ENCODE peak calls at places on chromosome 7, in four cellular contexts. One of them, this sample, is unnamed.

GRCh38 chr7:39735903-39736302 is 112.5 kb downstream of the RALA start:
- DNase-seq in sigmoid colon: no peak
- DNase-seq in ovary: no peak
- DNase-seq in stomach: no peak
- DNase-seq in this sample: no peak

GRCh38 chr7:2927592-2927991 is 83.5 kb upstream of the GNA12 start:
- DNase-seq in ovary: peak; percentile 26
- DNase-seq in sigmoid colon: peak; percentile 54
- DNase-seq in stomach: no peak
- DNase-seq in this sample: no peak

GRCh38 chr7:67907792-67908191 is 911.2 kb downstream of the TYW1 start:
- DNase-seq in sigmoid colon: no peak
- DNase-seq in stomach: no peak
- DNase-seq in ovary: no peak
- DNase-seq in this sample: no peak

GRCh38 chr7:24715171-24715570 is 42.1 kb downstream of the GSDME start:
- DNase-seq in stomach: no peak
- DNase-seq in ovary: no peak
- DNase-seq in sigmoid colon: no peak
- DNase-seq in this sample: no peak

GRCh38 chr7:106167439-106168136 is 55.5 kb upstream of the SYPL1 start:
- DNase-seq in stomach: no peak
- DNase-seq in sigmoid colon: no peak
- DNase-seq in ovary: no peak
- DNase-seq in this sample: no peak

GRCh38 chr7:94223375-94224084 is 171.2 kb upstream of the COL1A2 start:
- DNase-seq in stomach: no peak
- DNase-seq in ovary: no peak
- DNase-seq in sigmoid colon: no peak
- DNase-seq in this sample: no peak

GRCh38 chr7:88775838-88776237 is 16.3 kb downstream of the ZNF804B start:
- DNase-seq in ovary: no peak
- DNase-seq in sigmoid colon: no peak
- DNase-seq in stomach: no peak
- DNase-seq in this sample: no peak

GRCh38 chr7:27210441-27211083 is 10.7 kb upstream of the HOXA13 start:
- DNase-seq in ovary: no peak
- DNase-seq in stomach: no peak
- DNase-seq in sigmoid colon: peak; percentile 82
- DNase-seq in this sample: no peak

GRCh38 chr7:44385384-44386138 is 60.2 kb upstream of the CAMK2B start:
- DNase-seq in sigmoid colon: no peak
- DNase-seq in ovary: no peak
- DNase-seq in stomach: peak; percentile 22
- DNase-seq in this sample: no peak

GRCh38 chr7:44096326-44096881 is 7.7 kb upstream of the AEBP1 start:
- DNase-seq in ovary: no peak
- DNase-seq in sigmoid colon: no peak
- DNase-seq in stomach: no peak
- DNase-seq in this sample: no peak

GRCh38 chr7:106814887-106815286 is 50.2 kb upstream of the PIK3CG start:
- DNase-seq in sigmoid colon: no peak
- DNase-seq in stomach: no peak
- DNase-seq in ovary: no peak
- DNase-seq in this sample: no peak

GRCh38 chr7:66946545-66946944 is 25.5 kb downstream of the TMEM248 start:
- DNase-seq in stomach: no peak
- DNase-seq in ovary: no peak
- DNase-seq in sigmoid colon: no peak
- DNase-seq in this sample: no peak

GRCh38 chr7:34158754-34159153 is 253.4 kb downstream of the BMPER start:
- DNase-seq in ovary: no peak
- DNase-seq in stomach: no peak
- DNase-seq in sigmoid colon: no peak
- DNase-seq in this sample: no peak

GRCh38 chr7:96126382-96126781 is 195.5 kb downstream of the SLC25A13 start:
- DNase-seq in stomach: no peak
- DNase-seq in sigmoid colon: no peak
- DNase-seq in ovary: no peak
- DNase-seq in this sample: no peak

GRCh38 chr7:96135241-96135640 is 186.7 kb downstream of the SLC25A13 start:
- DNase-seq in sigmoid colon: no peak
- DNase-seq in stomach: no peak
- DNase-seq in ovary: no peak
- DNase-seq in this sample: no peak

GRCh38 chr7:96127746-96128145 is 194.2 kb downstream of the SLC25A13 start:
- DNase-seq in ovary: no peak
- DNase-seq in stomach: no peak
- DNase-seq in sigmoid colon: no peak
- DNase-seq in this sample: no peak

GRCh38 chr7:96136600-96137239 is 185.2 kb downstream of the SLC25A13 start:
- DNase-seq in sigmoid colon: no peak
- DNase-seq in ovary: no peak
- DNase-seq in stomach: no peak
- DNase-seq in this sample: no peak

DNA sequence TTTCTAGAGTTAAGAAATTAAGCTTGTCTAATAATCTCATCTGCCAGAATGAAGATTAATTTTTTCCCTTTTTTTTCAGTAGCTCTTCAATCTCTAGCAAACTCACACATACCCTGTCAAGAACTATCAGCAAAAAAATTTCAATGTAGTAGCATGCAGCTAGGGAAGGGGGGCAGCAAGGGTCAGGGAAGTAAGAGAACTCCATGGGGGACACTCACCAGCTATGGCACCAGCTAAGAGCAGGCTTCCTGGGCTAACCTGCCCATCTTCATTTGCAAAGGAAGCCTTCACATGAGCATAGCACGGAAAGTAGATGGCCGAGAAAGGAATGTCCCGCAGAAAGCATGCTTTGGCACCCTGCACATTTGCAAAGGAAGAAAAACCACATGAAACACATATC is 190.4 kb downstream of the SLC25A13 start:
- DNase-seq in sigmoid colon: no peak
- DNase-seq in ovary: no peak
- DNase-seq in stomach: no peak
- DNase-seq in this sample: no peak
- H3K4me3 ChIP-seq in sigmoid colon: no peak overlapping the region
- H3K4me3 ChIP-seq in ovary: no peak overlapping the region
- H3K4me3 ChIP-seq in stomach: no peak overlapping the region
- H3K4me3 ChIP-seq in this sample: no peak overlapping the region

GRCh38 chr7:50555594-50556140 is 9.5 kb downstream of the DDC start:
- DNase-seq in sigmoid colon: no peak
- DNase-seq in ovary: no peak
- DNase-seq in stomach: no peak
- DNase-seq in this sample: no peak
- H3K4me1 ChIP-seq in sigmoid colon: no peaks in the 10 kb centered on the region
- H3K4me1 ChIP-seq in ovary: peaks cover 18% of the 10 kb centered on the region
- H3K4me1 ChIP-seq in stomach: no peaks in the 10 kb centered on the region
- H3K4me1 ChIP-seq in this sample: no peaks in the 10 kb centered on the region

GRCh38 chr7:117186218-117186617 is 136.6 kb downstream of the WNT2 start:
- DNase-seq in sigmoid colon: no peak
- DNase-seq in ovary: no peak
- DNase-seq in stomach: no peak
- DNase-seq in this sample: no peak
- TF ChIP-seq POLR2A in sigmoid colon: no peak
- TF ChIP-seq POLR2A in ovary: no peak
- TF ChIP-seq POLR2A in stomach: no peak
- TF ChIP-seq POLR2A in this sample: no peak

GRCh38 chr7:8669501-8669851 is 236.1 kb downstream of the NXPH1 start:
- DNase-seq in ovary: no peak
- DNase-seq in sigmoid colon: no peak
- DNase-seq in stomach: no peak
- DNase-seq in this sample: no peak
- H3K4me3 ChIP-seq in ovary: no peak overlapping the region
- H3K4me3 ChIP-seq in sigmoid colon: no peak overlapping the region
- H3K4me3 ChIP-seq in stomach: no peak overlapping the region
- H3K4me3 ChIP-seq in this sample: no peak overlapping the region

GRCh38 chr7:6392712-6393666 is 54.8 kb downstream of the DAGLB start:
- DNase-seq in ovary: peak; percentile 57
- DNase-seq in stomach: peak; percentile 89
- DNase-seq in sigmoid colon: peak; percentile 85
- DNase-seq in this sample: no peak

GRCh38 chr7:6393667-6394056 is 54.1 kb downstream of the DAGLB start:
- DNase-seq in sigmoid colon: no peak
- DNase-seq in ovary: no peak
- DNase-seq in stomach: no peak
- DNase-seq in this sample: no peak

GRCh38 chr7:6398943-6399342 is 48.8 kb downstream of the DAGLB start:
- DNase-seq in stomach: no peak
- DNase-seq in ovary: no peak
- DNase-seq in sigmoid colon: no peak
- DNase-seq in this sample: no peak

GRCh38 chr7:6394114-6394513 is 53.6 kb downstream of the DAGLB start:
- DNase-seq in sigmoid colon: no peak
- DNase-seq in stomach: no peak
- DNase-seq in ovary: no peak
- DNase-seq in this sample: no peak

GRCh38 chr7:6395898-6396582 is 51.7 kb downstream of the DAGLB start:
- DNase-seq in stomach: no peak
- DNase-seq in sigmoid colon: no peak
- DNase-seq in ovary: no peak
- DNase-seq in this sample: no peak
- H3K4me1 ChIP-seq in stomach: peaks cover 69% of the 10 kb centered on the region
- H3K4me1 ChIP-seq in sigmoid colon: no peaks in the 10 kb centered on the region
- H3K4me1 ChIP-seq in ovary: peaks cover 16% of the 10 kb centered on the region
- H3K4me1 ChIP-seq in this sample: peaks cover 65% of the 10 kb centered on the region

GRCh38 chr7:4739528-4739992 is 35.9 kb upstream of the AP5Z1 start:
- DNase-seq in ovary: no peak
- DNase-seq in sigmoid colon: no peak
- DNase-seq in stomach: peak; percentile 38
- DNase-seq in this sample: no peak
- TF ChIP-seq POLR2A in ovary: no peak
- TF ChIP-seq POLR2A in sigmoid colon: no peak
- TF ChIP-seq POLR2A in stomach: no peak
- TF ChIP-seq POLR2A in this sample: no peak

DNA sequence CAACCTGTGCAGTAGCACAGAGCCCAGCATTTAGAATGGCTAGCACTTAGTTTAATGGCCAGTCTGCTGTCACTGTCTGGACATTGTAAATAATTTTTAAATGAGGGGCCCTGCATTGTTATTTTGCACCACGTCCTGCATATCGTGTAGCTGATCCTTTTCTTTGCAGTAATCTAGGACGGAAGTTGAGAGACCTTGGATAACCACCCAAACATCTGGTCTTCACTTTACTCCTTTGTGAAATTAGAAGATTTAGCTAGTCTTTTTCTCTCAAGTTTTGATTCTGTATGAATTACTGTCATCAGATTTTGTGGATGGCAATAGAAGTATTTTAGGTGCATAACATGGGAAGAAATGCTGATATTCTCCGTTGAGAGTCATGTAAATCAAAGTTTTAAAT is 1.9 kb downstream of the MIOS start:
- DNase-seq in ovary: no peak
- DNase-seq in sigmoid colon: no peak
- DNase-seq in stomach: no peak
- DNase-seq in this sample: no peak
- H3K4me3 ChIP-seq in ovary: no peak overlapping the region
- H3K4me3 ChIP-seq in sigmoid colon: no peak overlapping the region
- H3K4me3 ChIP-seq in stomach: peak overlapping the region; percentile 76
- H3K4me3 ChIP-seq in this sample: peak overlapping the region; percentile 92

GRCh38 chr7:76340617-76341131 is 18.1 kb downstream of the YWHAG start:
- DNase-seq in ovary: no peak
- DNase-seq in stomach: no peak
- DNase-seq in sigmoid colon: peak; percentile 46
- DNase-seq in this sample: no peak
- H3K4me1 ChIP-seq in ovary: peaks cover 16% of the 10 kb centered on the region
- H3K4me1 ChIP-seq in stomach: peaks cover 20% of the 10 kb centered on the region
- H3K4me1 ChIP-seq in sigmoid colon: no peaks in the 10 kb centered on the region
- H3K4me1 ChIP-seq in this sample: peaks cover 3% of the 10 kb centered on the region

This sample was measured in esophagus squamous epithelium.